ENCODE peak calls at places on chromosomes 7 and 10, in nine cellular contexts. Z, T, U, M, H, V, F, P and N are unnamed samples.

GRCh38 chr7:77439572-77439971 is 23.4 kb upstream of the GSAP start:
- DNase-seq in Z (peak; percentile 40), T (no peak), U (no peak), M (no peak), H (no peak), V (no peak), F (no peak), P (peak; percentile 29), N (no peak)

GRCh38 chr7:107725138-107725740 is 18.7 kb upstream of the CBLL1 start:
- DNase-seq in Z (peak; percentile 74), T (peak; percentile 42), U (peak; percentile 11), M (peak; percentile 68), H (no peak), V (peak; percentile 44), F (peak; percentile 69), P (no peak), N (peak; percentile 26)

GRCh38 chr10:75408512-75408881 is 6.9 kb upstream of the ZNF503 start:
- DNase-seq in Z (peak; percentile 35), T (no peak), U (no peak), M (no peak), H (no peak), V (no peak), F (peak; percentile 48), P (peak; percentile 21), N (no peak)

GRCh38 chr7:139731802-139732470 is 45.9 kb downstream of the HIPK2 start:
- DNase-seq in Z (peak; percentile 63), T (no peak), U (no peak), M (peak; percentile 83), H (no peak), V (peak; percentile 95), F (peak; percentile 73), P (peak; percentile 82), N (no peak)

GRCh38 chr7:149459201-149459539 is 1.7 kb downstream of the ZNF777 start:
- DNase-seq in Z (no peak), T (no peak), U (no peak), M (no peak), H (no peak), V (no peak), F (no peak), P (no peak), N (no peak)

GRCh38 chr7:68511281-68511680 is 1087.0 kb upstream of the AUTS2 start:
- DNase-seq in Z (no peak), T (peak; percentile 54), U (no peak), M (no peak), H (no peak), V (no peak), F (no peak), P (no peak), N (no peak)

GRCh38 chr10:20396168-20396567 is 500.9 kb downstream of the NEBL start:
- DNase-seq in Z (no peak), T (no peak), U (no peak), M (no peak), H (no peak), V (no peak), F (no peak), P (no peak), N (no peak)

GRCh38 chr10:75001715-75002350 is 109.6 kb upstream of the SAMD8 start:
- DNase-seq in Z (no peak), T (no peak), U (no peak), M (no peak), H (no peak), V (no peak), F (no peak), P (no peak), N (no peak)

DNA sequence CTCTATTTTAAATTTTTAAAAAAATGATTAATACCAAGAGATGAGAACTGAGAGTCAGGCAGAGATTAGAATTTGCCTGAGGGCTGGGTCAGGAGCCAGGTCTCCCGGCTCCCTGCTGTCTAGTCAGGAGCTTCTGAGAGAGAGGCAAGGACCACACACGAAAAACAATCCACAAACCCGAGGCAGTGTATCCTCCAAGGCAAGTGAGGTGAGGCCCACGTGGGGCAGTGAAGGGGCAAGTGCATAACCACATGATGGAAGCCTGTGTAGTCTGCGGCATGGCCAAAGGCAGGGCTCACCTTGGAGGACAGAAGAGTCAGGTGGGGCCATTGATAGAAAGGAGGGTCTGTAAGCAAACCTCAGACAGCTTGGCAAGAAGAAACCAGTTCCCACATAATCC is 541.2 kb upstream of the FOXK1 start:
- DNase-seq in Z (no peak), T (no peak), U (no peak), M (no peak), H (no peak), V (no peak), F (no peak), P (no peak), N (no peak)
- H3K9me3 ChIP-seq in Z (no peaks in the 10 kb centered on the region), T (no peaks in the 10 kb centered on the region), U (no peaks in the 10 kb centered on the region), M (no peaks in the 10 kb centered on the region), H (no peaks in the 10 kb centered on the region), V (no peaks in the 10 kb centered on the region), F (no peaks in the 10 kb centered on the region), P (no peaks in the 10 kb centered on the region), N (no peaks in the 10 kb centered on the region)

DNA sequence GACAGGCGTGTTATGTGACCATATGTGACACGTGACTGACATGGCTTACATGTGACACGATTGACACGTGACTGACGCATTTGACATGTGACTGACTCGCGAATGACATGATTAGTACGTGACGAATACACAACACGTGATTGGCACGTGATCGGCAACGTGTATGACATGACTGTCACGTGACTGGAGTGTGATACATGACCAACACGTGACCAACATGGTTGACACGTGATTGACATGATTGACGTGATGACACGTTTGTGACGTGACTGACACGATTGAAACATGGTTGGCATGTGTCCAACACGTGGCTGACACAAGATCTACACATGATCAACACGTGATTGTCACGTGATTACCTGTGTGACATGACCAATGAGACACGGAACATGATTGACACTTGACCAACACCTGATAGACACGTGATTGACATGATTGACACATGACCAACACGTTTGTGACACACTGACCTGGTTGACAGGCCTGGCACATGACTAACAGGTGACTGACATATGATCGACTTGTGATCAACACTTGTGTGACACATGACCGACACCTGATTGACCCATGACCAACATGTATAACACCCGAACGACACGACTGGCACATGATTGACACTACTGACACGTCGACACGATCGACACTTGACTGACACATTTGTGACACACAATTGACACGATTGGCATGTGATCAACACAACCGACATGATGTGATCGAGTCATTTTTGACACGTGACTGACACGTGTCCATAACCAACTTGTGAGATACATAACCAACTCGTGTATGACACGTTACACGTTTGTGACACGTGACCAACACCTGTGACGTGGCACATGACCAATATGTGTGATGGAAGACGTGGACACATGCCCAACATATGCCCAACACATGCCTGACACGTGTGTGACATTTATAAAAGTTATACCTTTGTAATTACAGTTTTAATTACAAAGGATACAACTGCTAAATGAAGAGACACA is 21.1 kb downstream of the CRPPA start:
- DNase-seq in Z (no peak), T (no peak), U (no peak), M (peak; percentile 2), H (no peak), V (no peak), F (no peak), P (no peak), N (no peak)
- H3K9me3 ChIP-seq in Z (no peaks in the 10 kb centered on the region), T (peaks cover 40% of the 10 kb centered on the region), U (peaks cover 9% of the 10 kb centered on the region), M (peaks cover 22% of the 10 kb centered on the region), H (peaks cover 2% of the 10 kb centered on the region), V (peaks cover 51% of the 10 kb centered on the region), F (no peaks in the 10 kb centered on the region), P (peaks cover 23% of the 10 kb centered on the region), N (no peaks in the 10 kb centered on the region)

GRCh38 chr10:130707389-130707979 is 571.3 kb downstream of the GLRX3 start:
- DNase-seq in Z (no peak), T (no peak), U (no peak), M (no peak), H (no peak), V (no peak), F (no peak), P (no peak), N (no peak)
- H3K9me3 ChIP-seq in Z (no peaks in the 10 kb centered on the region), T (no peaks in the 10 kb centered on the region), U (no peaks in the 10 kb centered on the region), M (peaks cover 61% of the 10 kb centered on the region), H (peaks cover 38% of the 10 kb centered on the region), V (no peaks in the 10 kb centered on the region), F (no peaks in the 10 kb centered on the region), P (no peaks in the 10 kb centered on the region), N (peaks cover 2% of the 10 kb centered on the region)

DNA sequence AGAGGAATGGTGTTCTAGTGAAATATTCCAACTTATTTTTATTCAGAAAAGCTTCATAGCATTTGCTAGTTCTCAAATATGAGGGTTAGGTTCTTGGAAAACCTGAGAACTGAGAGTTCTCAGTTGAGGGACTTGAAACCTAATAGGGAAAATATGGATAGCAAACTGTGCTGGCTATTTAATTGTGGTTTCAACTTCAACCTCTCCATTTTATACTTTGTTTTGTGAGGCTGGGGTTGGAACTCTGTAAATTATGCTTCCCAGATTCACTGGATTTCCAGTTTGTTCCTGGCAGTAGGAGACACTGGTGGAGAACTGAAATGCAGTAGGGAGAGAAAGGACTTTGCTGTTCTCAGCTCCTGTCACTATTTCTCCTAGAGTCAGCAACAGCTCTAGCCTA is 52.7 kb downstream of the CDK14 start:
- DNase-seq in Z (no peak), T (no peak), U (no peak), M (no peak), H (no peak), V (no peak), F (no peak), P (no peak), N (no peak)
- H3K9me3 ChIP-seq in Z (peaks cover 5% of the 10 kb centered on the region), T (peaks cover 2% of the 10 kb centered on the region), U (no peaks in the 10 kb centered on the region), M (no peaks in the 10 kb centered on the region), H (no peaks in the 10 kb centered on the region), V (peaks cover 8% of the 10 kb centered on the region), F (no peaks in the 10 kb centered on the region), P (peaks cover 12% of the 10 kb centered on the region), N (no peaks in the 10 kb centered on the region)

DNA sequence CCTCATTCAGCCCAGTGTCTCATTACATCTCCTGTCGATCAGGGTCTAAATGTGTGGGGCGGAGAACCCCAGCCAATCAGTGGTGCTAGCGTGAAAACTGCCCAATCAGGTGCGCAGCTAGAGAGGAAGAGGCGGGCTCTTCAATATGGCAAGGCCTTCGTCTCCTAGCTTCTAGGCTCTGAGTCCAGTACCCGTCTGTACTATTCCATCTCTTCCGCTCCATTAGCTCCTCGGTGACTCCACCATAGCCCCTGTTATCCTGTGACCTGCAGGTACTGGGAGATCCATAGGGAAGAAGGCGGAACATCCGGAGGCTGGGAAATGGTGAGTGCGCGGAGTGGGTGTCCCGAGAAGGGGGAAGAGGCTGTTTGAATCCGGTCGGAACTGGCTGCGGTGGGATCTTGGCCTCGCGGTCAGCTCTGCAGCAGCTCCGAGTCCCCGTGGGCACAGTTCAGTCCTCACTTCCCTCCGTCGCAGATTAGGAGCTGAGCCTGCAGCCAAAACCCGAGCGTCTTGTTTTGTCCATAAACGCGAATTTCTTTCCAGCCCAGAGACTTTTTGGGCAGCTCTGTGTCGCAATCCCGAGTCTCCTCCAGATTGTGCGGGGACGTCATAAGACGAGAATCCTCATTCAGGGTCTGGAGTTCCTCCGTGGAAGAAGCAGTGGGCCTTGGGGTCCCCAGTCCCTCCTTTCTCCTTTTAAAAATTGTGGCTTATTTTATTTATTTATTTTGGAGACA is at the start of gene ZNF727:
- DNase-seq in Z (no peak), T (no peak), U (no peak), M (no peak), H (no peak), V (no peak), F (peak; percentile 72), P (peak; percentile 76), N (no peak)
- H3K9me3 ChIP-seq in Z (no peaks in the 10 kb centered on the region), T (peaks cover 24% of the 10 kb centered on the region), U (no peaks in the 10 kb centered on the region), M (peaks cover 31% of the 10 kb centered on the region), H (peaks cover 16% of the 10 kb centered on the region), V (peaks cover 51% of the 10 kb centered on the region), F (no peaks in the 10 kb centered on the region), P (peaks cover 9% of the 10 kb centered on the region), N (no peaks in the 10 kb centered on the region)

GRCh38 chr7:154864531-154864908 is 138.4 kb downstream of the PAXIP1 start:
- DNase-seq in Z (no peak), T (no peak), U (no peak), M (no peak), H (no peak), V (no peak), F (no peak), P (no peak), N (no peak)
- H3K9me3 ChIP-seq in Z (no peaks in the 10 kb centered on the region), T (no peaks in the 10 kb centered on the region), U (no peaks in the 10 kb centered on the region), M (peaks cover 43% of the 10 kb centered on the region), H (no peaks in the 10 kb centered on the region), V (no peaks in the 10 kb centered on the region), F (no peaks in the 10 kb centered on the region), P (no peaks in the 10 kb centered on the region), N (no peaks in the 10 kb centered on the region)

GRCh38 chr10:61931620-61932332 is 30.3 kb downstream of the ARID5B start:
- DNase-seq in Z (no peak), T (no peak), U (no peak), M (no peak), H (no peak), V (no peak), F (no peak), P (no peak), N (no peak)
- H3K9me3 ChIP-seq in Z (no peaks in the 10 kb centered on the region), T (no peaks in the 10 kb centered on the region), U (no peaks in the 10 kb centered on the region), M (no peaks in the 10 kb centered on the region), H (no peaks in the 10 kb centered on the region), V (no peaks in the 10 kb centered on the region), F (no peaks in the 10 kb centered on the region), P (peaks cover 9% of the 10 kb centered on the region), N (no peaks in the 10 kb centered on the region)